ENCODE peak calls at places on chromosomes 7 and 10, in six cellular contexts. C, S, L, O, T and D are unnamed samples.

GRCh38 chr10:29142516-29143314 is 146.2 kb upstream of the LYZL1 start:
- DNase-seq in C (no peak), S (no peak), L (no peak), O (peak), T (no peak), D (no peak)

GRCh38 chr10:113162960-113163359 is 212.9 kb downstream of the TCF7L2 start:
- DNase-seq in C (no peak), S (no peak), L (no peak), O (no peak), T (no peak), D (no peak)

GRCh38 chr10:60203993-60204618 is 185.6 kb downstream of the ANK3 start:
- DNase-seq in C (peak), S (no peak), L (no peak), O (peak), T (no peak), D (no peak)

GRCh38 chr10:88870101-88870500 is 9.9 kb upstream of the STAMBPL1 start:
- DNase-seq in C (no peak), S (no peak), L (no peak), O (no peak), T (no peak), D (no peak)

GRCh38 chr10:28796606-28797512 is 119.5 kb downstream of the BAMBI start:
- DNase-seq in C (peak), S (no peak), L (no peak), O (peak), T (no peak), D (no peak)

GRCh38 chr7:7970620-7971307 is 2.2 kb downstream of the GLCCI1 start:
- DNase-seq in C (peak), S (no peak), L (no peak), O (no peak), T (no peak), D (no peak)

GRCh38 chr7:28410628-28411578 is 1.4 kb upstream of the CREB5 start:
- DNase-seq in C (peak), S (no peak), L (no peak), O (peak), T (no peak), D (peak)

GRCh38 chr7:130047801-130048200 is 3.4 kb downstream of the ZC3HC1 start:
- DNase-seq in C (no peak), S (no peak), L (no peak), O (no peak), T (no peak), D (no peak)

DNA sequence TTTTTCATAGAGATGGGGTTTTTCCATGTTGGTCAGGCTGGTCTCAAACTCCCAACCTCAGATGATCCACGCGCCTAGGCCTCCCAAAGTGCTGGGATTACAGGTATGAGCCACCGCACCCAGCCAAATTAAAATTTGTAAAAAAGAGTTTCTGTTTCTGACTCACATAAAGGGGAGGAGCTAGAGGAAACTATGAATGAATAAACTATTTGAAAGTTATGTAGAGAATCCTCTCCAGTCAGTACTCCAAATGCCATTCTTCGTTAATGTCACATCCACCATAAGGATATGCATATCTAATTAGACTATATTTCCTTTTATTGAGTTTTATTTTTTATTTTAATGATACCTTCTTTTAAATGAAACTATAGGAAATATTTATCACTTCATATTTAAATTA is 52.6 kb downstream of the MBL2 start:
- DNase-seq in C (no peak), S (no peak), L (no peak), O (no peak), T (no peak), D (no peak)
- TF ChIP-seq CTCF in C (no peak), S (no peak), L (no peak), O (no peak), T (no peak), D (no peak)

GRCh38 chr10:125734823-125735222 is 15.3 kb downstream of the EDRF1 start:
- DNase-seq in C (no peak), S (no peak), L (no peak), O (no peak), T (no peak), D (no peak)
- TF ChIP-seq CTCF in C (no peak), S (peak), L (no peak), O (peak), T (no peak), D (no peak)

GRCh38 chr7:30974605-30975256 is 11.0 kb downstream of the GHRHR start:
- DNase-seq in C (peak), S (no peak), L (no peak), O (peak), T (peak), D (no peak)
- TF ChIP-seq CTCF in C (peak), S (no peak), L (peak), O (peak), T (peak), D (no peak)

GRCh38 chr10:21015838-21016237 is 118.7 kb upstream of the NEBL start:
- DNase-seq in C (no peak), S (no peak), L (no peak), O (no peak), T (no peak), D (no peak)
- TF ChIP-seq CTCF in C (no peak), S (no peak), L (no peak), O (no peak), T (no peak), D (no peak)

GRCh38 chr7:142915315-142915714 is 18.2 kb downstream of the TRPV5 start:
- DNase-seq in C (no peak), S (no peak), L (no peak), O (no peak), T (no peak), D (no peak)
- TF ChIP-seq CTCF in C (no peak), S (no peak), L (no peak), O (no peak), T (no peak), D (no peak)

GRCh38 chr7:1101580-1102431 is 13.9 kb downstream of the GPER1 start:
- DNase-seq in C (no peak), S (no peak), L (no peak), O (no peak), T (no peak), D (no peak)
- TF ChIP-seq CTCF in C (no peak), S (no peak), L (no peak), O (no peak), T (no peak), D (no peak)

GRCh38 chr7:22723642-22724041 is 3.4 kb upstream of the IL6 start:
- DNase-seq in C (peak), S (no peak), L (no peak), O (no peak), T (peak), D (no peak)

GRCh38 chr7:22724861-22725260 is 2.1 kb upstream of the IL6 start:
- DNase-seq in C (no peak), S (no peak), L (no peak), O (no peak), T (no peak), D (no peak)

GRCh38 chr7:22726345-22726848 is 603 bp upstream of the IL6 start:
- DNase-seq in C (peak), S (peak), L (peak), O (peak), T (peak), D (peak)

GRCh38 chr7:22726849-22727792 is at the start of gene IL6:
- DNase-seq in C (peak), S (no peak), L (peak), O (peak), T (peak), D (peak)

GRCh38 chr7:22725585-22725984 is 1.4 kb upstream of the IL6 start:
- DNase-seq in C (peak), S (no peak), L (no peak), O (no peak), T (no peak), D (no peak)
- TF ChIP-seq CTCF in C (no peak), S (no peak), L (no peak), O (peak), T (no peak), D (no peak)

GRCh38 chr10:45241865-45242518 is 73.4 kb downstream of the OR13A1 start:
- DNase-seq in C (peak), S (no peak), L (no peak), O (no peak), T (no peak), D (no peak)

GRCh38 chr10:45238896-45239295 is 76.5 kb downstream of the OR13A1 start:
- DNase-seq in C (no peak), S (no peak), L (no peak), O (no peak), T (no peak), D (no peak)

GRCh38 chr10:45243261-45243660 is 72.1 kb downstream of the OR13A1 start:
- DNase-seq in C (no peak), S (no peak), L (no peak), O (no peak), T (no peak), D (no peak)

GRCh38 chr10:45235823-45236222 is 79.6 kb downstream of the OR13A1 start:
- DNase-seq in C (peak), S (no peak), L (no peak), O (no peak), T (no peak), D (no peak)

GRCh38 chr10:45239642-45240041 is 75.8 kb downstream of the OR13A1 start:
- DNase-seq in C (peak), S (no peak), L (peak), O (no peak), T (no peak), D (no peak)
- TF ChIP-seq CTCF in C (no peak), S (no peak), L (no peak), O (no peak), T (no peak), D (no peak)

GRCh38 chr7:90172624-90173023 is 18.4 kb downstream of the STEAP1 start:
- DNase-seq in C (no peak), S (no peak), L (no peak), O (no peak), T (no peak), D (no peak)
- TF ChIP-seq CTCF in C (no peak), S (no peak), L (no peak), O (no peak), T (no peak), D (no peak)

DNA sequence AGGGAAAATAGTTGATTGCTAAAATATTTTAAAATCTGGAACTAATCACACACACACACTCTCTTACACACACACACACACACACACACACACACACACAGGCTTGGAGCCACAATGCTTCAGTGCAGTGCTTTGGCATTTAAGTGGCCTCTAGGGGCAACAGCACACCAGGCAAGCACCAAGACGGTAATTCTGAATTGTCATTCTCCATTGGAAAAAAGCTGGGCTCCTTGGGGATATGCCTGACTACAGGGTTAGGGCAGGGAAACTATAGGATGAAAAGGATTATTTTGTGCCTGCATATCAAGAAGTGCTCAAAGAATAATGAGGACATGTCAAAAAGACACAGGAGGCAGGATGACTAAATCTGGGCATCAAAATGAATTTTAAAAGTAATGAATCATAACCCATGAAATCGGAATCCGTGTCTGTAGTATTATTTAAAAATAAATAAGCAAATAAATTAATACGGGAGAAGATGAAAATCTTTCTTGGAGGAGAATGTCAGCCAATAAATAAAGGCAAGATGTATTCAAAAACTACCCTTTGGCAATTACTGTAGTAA is 30.4 kb upstream of the DDC start:
- DNase-seq in C (peak), S (no peak), L (no peak), O (peak), T (no peak), D (no peak)
- TF ChIP-seq CTCF in C (peak), S (peak), L (peak), O (peak), T (peak), D (no peak)